ENCODE peak calls at places on chromosome 7, in ten cellular contexts. W is PC-3; N is fibroblast of lung; D is Panc1; M is CD8-positive, alpha-beta T cell; X is SK-N-SH; Z is gastrocnemius medialis; I is tibial nerve; V is OCI-LY7; G is right cardiac atrium. U is an unnamed sample. For H3K4me1, the result is how much of the 10 kb centered on the place peaks cover.

GRCh38 chr7:102008535-102009262 is 191.3 kb downstream of the CUX1 start:
- DNase-seq in W (peak), N (no peak), D (no peak), M (no peak), X (no peak), Z (no peak), I (no peak), V (no peak), G (no peak), U (no peak)

GRCh38 chr7:3821473-3821872 is 520.4 kb downstream of the SDK1 start:
- DNase-seq in W (no peak), N (no peak), D (no peak), M (no peak), X (no peak), Z (no peak), I (no peak), V (no peak), G (no peak), U (no peak)

GRCh38 chr7:34036069-34036920 is 131.0 kb downstream of the BMPER start:
- DNase-seq in W (no peak), N (peak), D (no peak), M (no peak), X (no peak), Z (no peak), I (no peak), V (no peak), G (peak), U (no peak)

GRCh38 chr7:28315565-28316420 is 96.5 kb upstream of the CREB5 start:
- DNase-seq in W (no peak), N (peak), D (no peak), M (no peak), X (peak), Z (no peak), I (peak), V (no peak), G (no peak), U (no peak)

GRCh38 chr7:91915401-91916067 is 25.1 kb upstream of the AKAP9 start:
- DNase-seq in W (no peak), N (no peak), D (no peak), M (no peak), X (no peak), Z (no peak), I (no peak), V (no peak), G (no peak), U (no peak)

GRCh38 chr7:13117103-13117502 is 429.7 kb downstream of the ARL4A start:
- DNase-seq in W (peak), N (peak), D (no peak), M (no peak), X (no peak), Z (no peak), I (no peak), V (no peak), G (no peak), U (no peak)

GRCh38 chr7:156003220-156004162 is 191.2 kb upstream of the SHH start:
- DNase-seq in W (no peak), N (no peak), D (no peak), M (no peak), X (no peak), Z (no peak), I (no peak), V (no peak), G (no peak), U (peak)

GRCh38 chr7:110841840-110842579 is 248.9 kb upstream of the LRRN3 start:
- DNase-seq in W (no peak), N (peak), D (no peak), M (no peak), X (peak), Z (no peak), I (no peak), V (no peak), G (no peak), U (no peak)

GRCh38 chr7:42232275-42232674 is 4.7 kb downstream of the GLI3 start:
- DNase-seq in W (peak), N (peak), D (no peak), M (no peak), X (no peak), Z (no peak), I (no peak), V (no peak), G (no peak), U (no peak)

GRCh38 chr7:157573244-157573643 is 236.4 kb downstream of the DNAJB6 start:
- DNase-seq in W (no peak), N (no peak), D (no peak), M (no peak), X (no peak), Z (no peak), I (no peak), V (no peak), G (no peak), U (peak)

GRCh38 chr7:157684157-157684595 is 347.4 kb downstream of the DNAJB6 start:
- DNase-seq in W (no peak), N (no peak), D (no peak), M (no peak), X (peak), Z (no peak), I (no peak), V (no peak), G (no peak), U (no peak)

GRCh38 chr7:158966780-158967390 is 110.5 kb downstream of the DYNC2I1 start:
- DNase-seq in W (no peak), N (no peak), D (no peak), M (no peak), X (no peak), Z (no peak), I (no peak), V (no peak), G (no peak), U (no peak)

GRCh38 chr7:151278949-151279348 is 30.5 kb upstream of the SMARCD3 start:
- DNase-seq in W (no peak), N (no peak), D (no peak), M (no peak), X (no peak), Z (no peak), I (no peak), V (no peak), G (no peak), U (no peak)

GRCh38 chr7:151277631-151278030 is 29.1 kb upstream of the SMARCD3 start:
- DNase-seq in W (no peak), N (no peak), D (no peak), M (no peak), X (no peak), Z (no peak), I (no peak), V (no peak), G (no peak), U (peak)

GRCh38 chr7:151274936-151275812 is 26.7 kb upstream of the SMARCD3 start:
- DNase-seq in W (no peak), N (no peak), D (no peak), M (no peak), X (no peak), Z (no peak), I (no peak), V (no peak), G (no peak), U (peak)

GRCh38 chr7:151275813-151276577 is 27.5 kb upstream of the SMARCD3 start:
- DNase-seq in W (no peak), N (no peak), D (no peak), M (peak), X (peak), Z (no peak), I (no peak), V (no peak), G (no peak), U (no peak)

GRCh38 chr7:151276651-151277590 is 28.4 kb upstream of the SMARCD3 start:
- DNase-seq in W (peak), N (peak), D (no peak), M (peak), X (peak), Z (no peak), I (peak), V (peak), G (peak), U (peak)
- H3K4me1 ChIP-seq in W (under half), N (under half), D (under half), M (under half), X (under half), Z (under half), I (under half), V (under half), G (under half), U (under half)

GRCh38 chr7:117834983-117835664 is 38.1 kb downstream of the CTTNBP2 start:
- DNase-seq in W (no peak), N (no peak), D (no peak), M (no peak), X (no peak), Z (no peak), I (no peak), V (no peak), G (no peak), U (no peak)
- H3K4me3 ChIP-seq in W (no peak), N (no peak), D (no peak), M (no peak), X (no peak), Z (no peak), I (no peak), V (no peak), G (no peak), U (no peak)

DNA sequence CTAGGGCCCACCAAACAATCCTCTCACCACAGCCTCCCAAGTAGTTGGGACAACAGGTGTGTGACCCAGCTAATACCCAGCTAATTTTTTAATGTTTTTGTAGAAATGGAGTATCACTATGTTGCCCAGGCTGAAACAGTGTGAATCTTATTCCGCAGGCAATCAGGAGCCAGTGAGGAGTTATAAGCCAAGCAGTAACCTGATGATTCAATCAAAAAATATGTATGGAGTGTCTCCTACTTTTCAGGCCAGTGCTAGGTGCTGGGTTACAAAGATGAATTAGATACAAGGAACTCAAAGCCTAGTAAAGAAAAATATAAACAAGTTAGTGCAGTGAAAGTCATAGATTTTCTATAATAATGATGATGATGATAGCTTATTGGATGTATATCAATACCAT is 13.2 kb upstream of the IFRD1 start:
- DNase-seq in W (peak), N (no peak), D (no peak), M (no peak), X (no peak), Z (no peak), I (no peak), V (no peak), G (no peak), U (no peak)
- H3K27ac ChIP-seq in W (no peak), N (no peak), D (no peak), M (no peak), X (peak), Z (no peak), I (no peak), V (no peak), G (no peak), U (no peak)

GRCh38 chr7:2100278-2101205 is 132.2 kb downstream of the MAD1L1 start:
- DNase-seq in W (peak), N (no peak), D (no peak), M (peak), X (peak), Z (no peak), I (no peak), V (peak), G (no peak), U (no peak)
- H3K4me1 ChIP-seq in W (under half), N (under half), D (under half), M (under half), X (half or more), Z (under half), I (under half), V (under half), G (under half), U (under half)

GRCh38 chr7:43823941-43824340 is 45.4 kb downstream of the MRPS24 start:
- DNase-seq in W (no peak), N (no peak), D (no peak), M (no peak), X (no peak), Z (no peak), I (no peak), V (no peak), G (no peak), U (no peak)

GRCh38 chr7:43825391-43825808 is 43.9 kb downstream of the MRPS24 start:
- DNase-seq in W (no peak), N (no peak), D (no peak), M (no peak), X (no peak), Z (no peak), I (no peak), V (no peak), G (no peak), U (no peak)

DNA sequence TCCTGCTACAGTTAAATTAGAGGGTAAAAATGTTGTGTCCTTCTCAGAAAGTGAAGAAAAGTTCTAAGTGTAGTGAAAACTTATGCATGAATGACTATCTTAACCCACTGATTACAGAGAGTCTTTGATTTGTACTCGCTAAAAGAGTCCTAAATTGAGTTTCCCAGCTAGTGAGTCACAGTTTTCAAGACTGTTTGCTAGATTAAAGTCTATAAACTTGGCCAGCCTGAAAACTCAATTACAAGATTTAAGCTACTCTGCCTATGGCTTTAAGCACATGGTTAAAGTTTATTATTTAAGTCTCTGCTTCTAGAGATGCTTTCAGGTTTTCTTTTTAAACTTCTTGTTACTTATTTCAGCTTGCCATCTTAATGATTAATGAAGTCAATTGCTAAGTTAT is 44.4 kb downstream of the MRPS24 start:
- DNase-seq in W (no peak), N (peak), D (no peak), M (no peak), X (no peak), Z (no peak), I (no peak), V (no peak), G (no peak), U (no peak)
- H3K4me3 ChIP-seq in W (no peak), N (no peak), D (no peak), M (no peak), X (no peak), Z (no peak), I (no peak), V (no peak), G (no peak), U (no peak)

DNA sequence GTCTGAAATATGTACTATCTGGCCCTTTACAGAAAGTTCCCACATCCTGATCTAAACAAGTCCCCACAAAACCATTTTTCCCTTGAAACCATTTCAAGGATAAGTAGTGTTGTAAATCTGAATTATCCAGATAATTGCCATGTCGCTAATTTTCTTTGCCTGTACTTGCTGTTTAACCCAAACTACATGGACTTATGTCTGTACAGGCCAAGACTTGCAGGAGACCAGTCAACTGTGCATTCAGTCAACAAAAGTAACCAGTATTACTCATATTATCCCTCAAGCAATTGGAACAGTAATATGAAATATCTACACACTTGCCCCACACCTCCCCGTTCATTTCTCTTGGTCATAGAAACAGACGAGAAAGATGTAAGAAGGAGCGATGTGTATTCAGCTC is 347.8 kb upstream of the NFE2L3 start:
- DNase-seq in W (no peak), N (no peak), D (no peak), M (no peak), X (no peak), Z (no peak), I (no peak), V (no peak), G (no peak), U (no peak)
- H3K27ac ChIP-seq in W (no peak), N (no peak), D (no peak), M (no peak), X (no peak), Z (no peak), I (no peak), V (no peak), G (no peak), U (no peak)

GRCh38 chr7:56062382-56062781 is 1.7 kb upstream of the SUMF2 start:
- DNase-seq in W (peak), N (peak), D (no peak), M (no peak), X (no peak), Z (no peak), I (no peak), V (no peak), G (no peak), U (no peak)
- H3K4me1 ChIP-seq in W (under half), N (under half), D (half or more), M (under half), X (under half), Z (under half), I (under half), V (under half), G (under half), U (under half)

DNA sequence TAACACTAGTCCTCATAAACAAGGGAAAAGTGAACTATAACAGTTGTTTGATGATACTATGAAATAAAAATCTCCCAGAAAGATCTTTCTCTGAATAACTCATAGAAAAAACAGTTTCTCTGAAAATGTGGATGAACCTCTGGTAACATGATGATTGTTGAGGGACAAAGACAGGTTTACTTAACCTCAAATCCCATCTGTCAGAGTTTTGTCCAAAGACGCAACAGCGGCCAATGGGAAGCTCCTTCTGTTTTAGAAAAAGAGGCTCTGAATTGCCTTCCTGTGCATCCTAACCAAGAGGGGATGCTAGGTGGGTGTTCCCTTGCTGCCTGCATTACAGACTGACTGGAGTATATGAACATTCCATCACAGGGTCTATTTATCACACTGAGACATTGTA is 8.9 kb upstream of the HYCC1 start:
- DNase-seq in W (no peak), N (no peak), D (no peak), M (no peak), X (no peak), Z (no peak), I (no peak), V (no peak), G (no peak), U (no peak)
- H3K4me3 ChIP-seq in W (no peak), N (no peak), D (no peak), M (no peak), X (no peak), Z (no peak), I (no peak), V (no peak), G (no peak), U (no peak)

DNA sequence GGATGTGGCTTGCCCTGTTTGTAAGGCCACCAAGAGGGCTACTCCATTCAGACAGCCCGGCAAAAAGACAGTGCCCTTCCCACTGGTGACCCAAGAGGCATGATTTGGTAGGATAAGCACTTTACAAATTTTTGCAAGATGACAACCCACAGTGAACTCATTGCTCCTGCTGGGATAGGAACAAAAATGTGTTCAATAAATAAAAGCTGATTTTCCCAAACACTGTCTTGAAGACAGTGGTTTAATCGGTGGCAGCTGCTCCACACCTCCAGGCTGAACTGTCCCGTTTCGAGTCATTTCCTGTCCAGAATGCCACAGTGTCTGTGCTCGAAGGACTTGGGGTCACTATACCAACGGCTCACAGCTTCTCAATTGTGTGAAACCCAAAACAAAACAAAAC is 45.1 kb upstream of the NPTX2 start:
- DNase-seq in W (no peak), N (no peak), D (no peak), M (no peak), X (no peak), Z (no peak), I (no peak), V (no peak), G (no peak), U (no peak)
- H3K27ac ChIP-seq in W (no peak), N (no peak), D (no peak), M (no peak), X (no peak), Z (no peak), I (peak), V (no peak), G (no peak), U (no peak)

DNA sequence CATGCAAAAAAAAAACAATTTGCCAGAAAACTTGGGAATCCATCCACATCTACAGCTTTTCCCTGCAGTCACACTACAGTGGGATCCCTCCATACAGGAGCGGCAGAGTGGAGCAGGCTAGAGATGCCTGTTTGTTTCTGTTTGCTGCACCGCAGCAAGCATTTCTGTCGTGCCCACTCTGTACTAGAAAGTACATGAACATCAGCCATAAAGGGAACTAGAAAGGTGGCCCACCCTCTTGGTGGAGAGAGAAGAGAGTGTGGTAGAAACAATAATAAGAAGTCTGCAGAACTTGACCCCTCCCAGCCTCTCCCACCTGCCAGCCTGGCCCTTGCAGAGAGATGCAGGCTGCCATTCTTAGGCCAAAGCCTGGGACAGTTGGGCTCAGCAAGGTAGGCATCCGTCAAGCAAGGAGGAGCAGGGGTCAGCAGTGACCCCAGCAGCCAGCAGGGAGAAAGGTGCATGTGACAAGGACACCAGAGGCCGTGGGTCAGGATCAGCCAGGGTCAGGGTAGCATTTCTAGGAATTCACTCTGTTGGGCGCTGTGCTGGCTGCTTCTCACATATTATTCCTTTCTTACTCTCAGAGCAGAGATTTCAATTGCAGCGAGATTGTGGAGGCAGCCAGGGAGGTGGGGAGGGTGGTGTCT is 171.8 kb downstream of the EGFR start:
- DNase-seq in W (no peak), N (no peak), D (no peak), M (no peak), X (no peak), Z (no peak), I (no peak), V (no peak), G (no peak), U (no peak)
- H3K4me1 ChIP-seq in W (under half), N (under half), D (under half), M (under half), X (half or more), Z (under half), I (under half), V (under half), G (under half), U (under half)

U was measured in aorta.